ENCODE peak calls at places on chromosomes 2 and 18, in six cellular contexts. E is endothelial cell of umbilical vein, Z is sigmoid colon, O is spleen, S is tibial nerve, P is HCT116. M is an unnamed sample.

GRCh38 chr2:73701968-73702665 is 35.0 kb downstream of the TPRKB start:
- DNase-seq in E (peak; percentile 66), Z (no peak), O (no peak), S (no peak), P (no peak), M (no peak)

GRCh38 chr2:225100856-225101294 is 58.6 kb upstream of the DOCK10 start:
- DNase-seq in E (peak; percentile 57), Z (no peak), O (no peak), S (no peak), P (peak; percentile 48), M (no peak)

GRCh38 chr2:84297155-84297554 is 161.9 kb downstream of the SUCLG1 start:
- DNase-seq in E (no peak), Z (no peak), O (no peak), S (no peak), P (peak; percentile 75), M (no peak)

GRCh38 chr18:36088256-36088655 is 20.9 kb upstream of the RPRD1A start:
- DNase-seq in E (no peak), Z (no peak), O (no peak), S (no peak), P (no peak), M (no peak)

GRCh38 chr2:37389395-37389794 is 45.0 kb downstream of the QPCT start:
- DNase-seq in E (no peak), Z (no peak), O (no peak), S (no peak), P (no peak), M (no peak)

GRCh38 chr2:20620271-20620681 is 30.6 kb downstream of the HS1BP3 start:
- DNase-seq in E (no peak), Z (peak; percentile 68), O (no peak), S (no peak), P (no peak), M (no peak)

GRCh38 chr2:21194828-21195227 is 71.1 kb downstream of the TDRD15 start:
- DNase-seq in E (no peak), Z (no peak), O (no peak), S (no peak), P (no peak), M (no peak)

GRCh38 chr2:41872646-41873045 is 175.2 kb upstream of the PKDCC start:
- DNase-seq in E (no peak), Z (no peak), O (no peak), S (no peak), P (no peak), M (no peak)

GRCh38 chr2:147294825-147295392 is 549.9 kb upstream of the ACVR2A start:
- DNase-seq in E (no peak), Z (no peak), O (no peak), S (no peak), P (no peak), M (no peak)

GRCh38 chr18:74124642-74125041 is 23.0 kb downstream of the FBXO15 start:
- DNase-seq in E (no peak), Z (no peak), O (no peak), S (no peak), P (no peak), M (no peak)

GRCh38 chr2:61268249-61268648 is 106.3 kb downstream of the C2orf74 start:
- DNase-seq in E (no peak), Z (no peak), O (no peak), S (no peak), P (no peak), M (no peak)

GRCh38 chr2:58866040-58866439 is 624.9 kb upstream of the FANCL start:
- DNase-seq in E (no peak), Z (no peak), O (no peak), S (no peak), P (no peak), M (no peak)

GRCh38 chr2:3807853-3808252 is 104.5 kb downstream of the DCDC2C start:
- DNase-seq in E (no peak), Z (no peak), O (no peak), S (no peak), P (no peak), M (no peak)

GRCh38 chr18:48330016-48330991 is 78.9 kb downstream of the ZBTB7C start:
- DNase-seq in E (no peak), Z (no peak), O (peak; percentile 43), S (no peak), P (peak; percentile 47), M (no peak)

GRCh38 chr2:134146620-134147019 is 107.3 kb upstream of the MGAT5 start:
- DNase-seq in E (no peak), Z (no peak), O (no peak), S (no peak), P (no peak), M (no peak)

GRCh38 chr2:169599568-169599967 is 15.4 kb downstream of the PPIG start:
- DNase-seq in E (no peak), Z (no peak), O (no peak), S (no peak), P (no peak), M (no peak)

GRCh38 chr2:12321017-12321641 is 395.6 kb upstream of the TRIB2 start:
- DNase-seq in E (no peak), Z (peak; percentile 81), O (no peak), S (no peak), P (no peak), M (no peak)

GRCh38 chr2:71803398-71803797 is 344.3 kb downstream of the CYP26B1 start:
- DNase-seq in E (no peak), Z (no peak), O (no peak), S (no peak), P (no peak), M (peak; percentile 9)

GRCh38 chr2:168518555-168519066 is 62.5 kb downstream of the CERS6 start:
- DNase-seq in E (no peak), Z (no peak), O (no peak), S (no peak), P (no peak), M (no peak)

GRCh38 chr2:163081754-163082153 is 243.2 kb upstream of the KCNH7 start:
- DNase-seq in E (no peak), Z (no peak), O (no peak), S (no peak), P (no peak), M (no peak)

GRCh38 chr2:67036446-67036845 is 360.7 kb upstream of the ETAA1 start:
- DNase-seq in E (no peak), Z (no peak), O (no peak), S (no peak), P (no peak), M (no peak)

GRCh38 chr18:1017227-1017626 is 112.6 kb downstream of the ADCYAP1 start:
- DNase-seq in E (no peak), Z (no peak), O (no peak), S (no peak), P (no peak), M (no peak)

GRCh38 chr2:144213797-144214196 is 306.1 kb downstream of the ZEB2 start:
- DNase-seq in E (no peak), Z (no peak), O (no peak), S (no peak), P (no peak), M (no peak)

GRCh38 chr2:62568983-62569837 is 63.2 kb upstream of the TMEM17 start:
- DNase-seq in E (no peak), Z (no peak), O (no peak), S (no peak), P (no peak), M (no peak)

GRCh38 chr2:62568074-62568473 is 62.1 kb upstream of the TMEM17 start:
- DNase-seq in E (no peak), Z (no peak), O (no peak), S (no peak), P (no peak), M (no peak)

GRCh38 chr2:62573137-62573731 is 67.2 kb upstream of the TMEM17 start:
- DNase-seq in E (no peak), Z (no peak), O (no peak), S (no peak), P (no peak), M (no peak)

GRCh38 chr2:62570861-62571698 is 65.1 kb upstream of the TMEM17 start:
- DNase-seq in E (peak; percentile 24), Z (peak; percentile 67), O (no peak), S (no peak), P (no peak), M (no peak)

GRCh38 chr2:62569907-62570793 is 64.2 kb upstream of the TMEM17 start:
- DNase-seq in E (no peak), Z (no peak), O (no peak), S (no peak), P (peak; percentile 49), M (no peak)
- TF ChIP-seq POLR2A in E (no peak), Z (no peak), O (no peak), S (no peak), P (no peak), M (no peak)

DNA sequence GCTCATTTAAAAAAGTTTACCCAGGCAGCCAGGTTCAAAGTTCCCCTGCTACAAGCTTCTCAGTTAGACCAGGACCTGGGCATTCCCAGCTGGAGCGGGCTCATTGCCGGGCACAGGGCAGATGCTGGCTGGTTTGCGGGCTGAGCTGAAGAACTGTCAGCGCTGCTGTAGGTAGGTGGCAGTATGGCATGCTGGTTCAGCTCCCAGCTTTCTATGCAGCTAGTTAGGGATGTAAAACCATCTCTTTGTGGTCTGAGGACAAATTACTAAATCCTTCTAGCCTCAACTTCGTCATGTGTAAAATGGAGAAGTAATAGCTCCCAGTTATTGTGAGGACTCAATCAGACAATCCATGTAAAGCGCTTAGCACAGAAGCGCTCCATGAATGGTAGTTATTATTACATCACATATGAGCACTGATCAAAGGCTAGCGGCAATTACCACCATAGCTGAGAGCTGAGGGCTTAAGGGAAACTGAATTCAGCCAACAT is 2.4 kb upstream of the LDLRAD4 start:
- DNase-seq in E (peak; percentile 81), Z (peak; percentile 90), O (no peak), S (no peak), P (peak; percentile 31), M (peak; percentile 75)
- H3K4me3 ChIP-seq in E (no peak overlapping the region), Z (no peak overlapping the region), O (peak overlapping the region; percentile 77), S (no peak overlapping the region), P (no peak overlapping the region), M (no peak overlapping the region)

GRCh38 chr18:25181581-25181980 is 170.4 kb downstream of the ZNF521 start:
- DNase-seq in E (no peak), Z (no peak), O (no peak), S (no peak), P (no peak), M (no peak)

GRCh38 chr18:25177631-25178030 is 174.3 kb downstream of the ZNF521 start:
- DNase-seq in E (no peak), Z (no peak), O (no peak), S (no peak), P (no peak), M (no peak)

GRCh38 chr18:25176516-25177042 is 175.4 kb downstream of the ZNF521 start:
- DNase-seq in E (no peak), Z (no peak), O (no peak), S (no peak), P (no peak), M (no peak)

GRCh38 chr18:25181993-25182392 is 170.0 kb downstream of the ZNF521 start:
- DNase-seq in E (no peak), Z (no peak), O (no peak), S (no peak), P (no peak), M (no peak)

GRCh38 chr18:25180974-25181373 is 171.0 kb downstream of the ZNF521 start:
- DNase-seq in E (no peak), Z (no peak), O (no peak), S (no peak), P (no peak), M (no peak)
- TF ChIP-seq POLR2A in E (no peak), Z (no peak), O (no peak), S (no peak), P (no peak), M (no peak)

DNA sequence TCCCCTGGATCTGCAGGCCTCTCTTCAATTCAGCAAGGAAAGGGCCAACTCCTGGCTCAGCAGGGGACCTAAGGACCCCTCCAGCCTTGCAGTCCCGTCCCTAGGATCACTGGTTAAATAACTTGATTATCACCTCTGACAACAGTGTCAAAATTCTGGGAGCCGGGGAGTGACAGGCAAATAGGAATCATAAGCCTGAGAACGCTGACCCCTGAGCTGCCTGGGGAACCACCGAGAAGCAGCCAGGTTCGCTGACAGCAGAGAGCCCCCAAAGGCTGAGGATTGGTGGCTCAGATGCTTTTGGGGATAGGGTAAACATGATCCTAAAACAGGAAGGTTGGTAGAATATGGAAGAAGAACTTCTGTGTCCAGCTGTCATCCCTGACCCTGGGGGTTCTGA is 17.5 kb upstream of the TNS1 start:
- DNase-seq in E (no peak), Z (peak; percentile 38), O (peak; percentile 31), S (no peak), P (no peak), M (peak; percentile 71)
- H3K4me3 ChIP-seq in E (no peak overlapping the region), Z (no peak overlapping the region), O (no peak overlapping the region), S (no peak overlapping the region), P (no peak overlapping the region), M (no peak overlapping the region)

M was measured in lower leg skin.